ENCODE peak calls at places on chromosomes 16 and 17, in five cellular contexts. E, C, J, V and B are unnamed samples.

GRCh38 chr17:54948380-54948779 is 20.1 kb downstream of the COX11 start:
- DNase-seq in E (no peak), C (peak; percentile 44), J (no peak), V (no peak), B (no peak)

GRCh38 chr16:273547-274421 is 2.0 kb downstream of the RGS11 start:
- DNase-seq in E (no peak), C (no peak), J (no peak), V (peak; percentile 83), B (no peak)

GRCh38 chr16:3119701-3120408 is 7.5 kb downstream of the ZNF205 start:
- DNase-seq in E (no peak), C (no peak), J (no peak), V (no peak), B (no peak)

GRCh38 chr16:13660807-13661206 is 259.1 kb upstream of the ERCC4 start:
- DNase-seq in E (no peak), C (no peak), J (no peak), V (no peak), B (no peak)

GRCh38 chr17:39822051-39822450 is 42.1 kb downstream of the IKZF3 start:
- DNase-seq in E (no peak), C (no peak), J (no peak), V (no peak), B (no peak)

GRCh38 chr16:88005148-88005547 is 53.9 kb downstream of the BANP start:
- DNase-seq in E (peak; percentile 61), C (no peak), J (no peak), V (peak; percentile 21), B (peak; percentile 5)

GRCh38 chr16:1812732-1813163 is 13.9 kb downstream of the HAGH start:
- DNase-seq in E (peak; percentile 84), C (peak; percentile 70), J (no peak), V (peak; percentile 75), B (peak; percentile 41)

GRCh38 chr17:82875418-82875856 is 35.6 kb upstream of the ZNF750 start:
- DNase-seq in E (no peak), C (peak; percentile 64), J (no peak), V (no peak), B (no peak)

GRCh38 chr16:15607700-15608396 is 35.1 kb downstream of the MARF1 start:
- DNase-seq in E (no peak), C (peak; percentile 67), J (no peak), V (no peak), B (peak; percentile 14)

GRCh38 chr16:27906883-27907282 is 156.6 kb downstream of the GSG1L start:
- DNase-seq in E (peak; percentile 48), C (no peak), J (no peak), V (peak; percentile 67), B (no peak)

GRCh38 chr16:4682616-4683254 is 10.6 kb upstream of the NUDT16L1 start:
- DNase-seq in E (peak; percentile 78), C (peak; percentile 65), J (no peak), V (peak; percentile 64), B (peak; percentile 88)

GRCh38 chr17:8105957-8106398 is 12.3 kb downstream of the ALOXE3 start:
- DNase-seq in E (no peak), C (no peak), J (no peak), V (no peak), B (no peak)

GRCh38 chr16:15770512-15770911 is 86.3 kb downstream of the MYH11 start:
- DNase-seq in E (no peak), C (no peak), J (no peak), V (no peak), B (no peak)

GRCh38 chr16:49532243-49532870 is 158.8 kb downstream of the C16orf78 start:
- DNase-seq in E (no peak), C (no peak), J (no peak), V (no peak), B (no peak)

GRCh38 chr17:9677411-9677810 is 32.1 kb downstream of the USP43 start:
- DNase-seq in E (no peak), C (no peak), J (no peak), V (no peak), B (no peak)

GRCh38 chr17:27808629-27809028 is 8.3 kb upstream of the NOS2 start:
- DNase-seq in E (no peak), C (no peak), J (peak; percentile 24), V (no peak), B (no peak)

GRCh38 chr17:66405836-66406679 is 103.6 kb downstream of the PRKCA start:
- DNase-seq in E (peak; percentile 64), C (no peak), J (no peak), V (no peak), B (no peak)

GRCh38 chr17:71801301-71801700 is 319.5 kb upstream of the SOX9 start:
- DNase-seq in E (no peak), C (no peak), J (no peak), V (no peak), B (no peak)

GRCh38 chr16:63228259-63228658 is 1192.0 kb upstream of the CDH8 start:
- DNase-seq in E (no peak), C (no peak), J (no peak), V (no peak), B (no peak)

GRCh38 chr17:48270896-48271295 is 159.1 kb downstream of the SKAP1 start:
- DNase-seq in E (no peak), C (no peak), J (no peak), V (peak; percentile 23), B (no peak)

GRCh38 chr17:12229315-12229714 is 208.6 kb downstream of the MAP2K4 start:
- DNase-seq in E (no peak), C (no peak), J (no peak), V (no peak), B (no peak)

GRCh38 chr16:19649980-19650379 is 68.0 kb downstream of the KNOP1 start:
- DNase-seq in E (no peak), C (no peak), J (no peak), V (no peak), B (no peak)

GRCh38 chr17:74697477-74697876 is 15.2 kb downstream of the CD300LF start:
- DNase-seq in E (no peak), C (no peak), J (peak; percentile 25), V (no peak), B (no peak)

GRCh38 chr16:57023541-57024249 is 34.3 kb downstream of the NLRC5 start:
- DNase-seq in E (no peak), C (no peak), J (no peak), V (no peak), B (no peak)

GRCh38 chr17:11002417-11002816 is 164.5 kb upstream of the PIRT start:
- DNase-seq in E (no peak), C (no peak), J (no peak), V (no peak), B (no peak)

GRCh38 chr17:6054372-6054771 is 15.8 kb upstream of the WSCD1 start:
- DNase-seq in E (no peak), C (no peak), J (no peak), V (no peak), B (no peak)

GRCh38 chr17:58300336-58300735 is 19.6 kb upstream of the MPO start:
- DNase-seq in E (no peak), C (no peak), J (no peak), V (no peak), B (no peak)

GRCh38 chr17:37092041-37092440 is 143.3 kb downstream of the AATF start:
- DNase-seq in E (no peak), C (peak; percentile 17), J (no peak), V (no peak), B (no peak)

GRCh38 chr17:978110-979093 is 1.2 kb downstream of the NXN start:
- DNase-seq in E (peak; percentile 69), C (no peak), J (no peak), V (no peak), B (no peak)
- TF ChIP-seq GABPA in E (no peak), C (no peak), J (no peak), V (no peak), B (no peak)

DNA sequence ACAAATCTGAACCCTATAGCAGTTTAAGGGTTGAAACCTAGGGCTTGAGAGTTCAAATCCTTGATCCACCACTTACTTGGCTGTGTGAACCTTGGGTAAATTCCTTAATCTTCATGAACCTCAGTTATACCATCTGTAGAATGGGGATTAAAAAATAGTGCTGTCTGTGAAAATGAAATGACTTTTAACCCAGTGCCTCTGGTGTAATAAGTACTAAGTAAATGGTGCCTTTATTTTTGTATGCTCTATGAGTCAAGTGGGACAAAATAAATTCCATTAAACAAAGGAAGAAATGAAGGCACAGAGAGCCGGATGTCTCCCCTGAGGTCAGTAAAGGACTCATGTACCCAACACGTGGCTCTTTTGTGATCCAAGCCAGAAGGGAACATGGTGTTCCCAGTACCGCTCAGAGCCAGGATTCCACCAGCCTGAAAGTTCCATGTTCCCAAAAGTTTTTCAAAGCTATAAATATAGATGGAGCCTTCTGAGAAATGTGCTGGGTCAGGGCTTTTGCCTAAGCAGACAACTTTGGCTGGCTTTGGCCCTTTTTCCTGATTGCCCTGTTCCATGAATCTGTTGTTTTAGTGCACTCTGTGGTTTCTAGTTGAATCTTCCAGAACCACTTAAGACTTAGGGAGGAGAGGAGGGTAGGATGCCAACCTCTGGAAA is 128.7 kb upstream of the HS3ST2 start:
- DNase-seq in E (no peak), C (no peak), J (no peak), V (no peak), B (no peak)
- TF ChIP-seq REST in E (no peak), C (no peak), J (no peak), V (no peak), B (no peak)

DNA sequence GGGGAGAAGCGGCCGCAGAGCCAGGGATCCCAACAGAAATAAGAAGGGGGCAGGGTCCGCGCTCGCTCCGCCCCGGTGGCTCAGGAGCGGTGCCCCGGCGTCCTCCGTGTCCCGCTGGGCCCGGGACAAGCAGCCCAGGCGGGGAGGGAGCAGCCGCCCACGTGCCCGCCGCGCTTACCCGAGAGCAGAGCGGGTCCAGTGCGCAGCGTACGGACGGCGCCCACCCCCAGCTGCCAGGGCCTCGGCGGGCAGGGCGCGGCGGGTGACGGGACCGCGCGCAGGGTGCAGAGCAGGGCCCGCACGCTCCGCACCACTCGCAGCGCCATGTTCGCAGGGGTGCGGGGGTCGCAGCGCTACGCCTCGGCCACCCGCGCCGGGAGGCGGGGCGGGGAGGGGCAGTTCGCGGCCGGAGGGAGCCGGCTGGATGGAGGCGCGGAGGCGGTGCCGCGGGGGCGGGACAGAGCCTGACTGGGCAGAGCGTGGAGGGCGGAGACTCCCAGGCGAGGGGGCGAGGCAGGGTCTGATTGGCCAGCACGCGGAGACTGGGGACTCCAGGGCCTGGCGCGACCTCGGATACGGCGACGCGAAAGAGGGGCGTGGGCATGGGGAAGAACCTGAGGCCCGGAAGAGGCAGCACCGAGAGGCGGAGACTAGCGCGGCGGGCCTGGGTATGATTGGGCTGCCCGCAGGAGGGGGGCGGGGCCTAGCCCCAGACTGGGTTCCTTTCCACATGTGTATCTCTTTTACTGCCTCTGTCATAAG is at the start of gene GCSH:
- DNase-seq in E (peak; percentile 96), C (peak; percentile 98), J (peak; percentile 95), V (peak; percentile 99), B (peak; percentile 99)
- TF ChIP-seq POLR2AphosphoS5 in E (no peak), C (peak; percentile 65), J (no peak), V (peak; percentile 44), B (no peak)

GRCh38 chr16:74710401-74710800 is 9.7 kb upstream of the MLKL start:
- DNase-seq in E (no peak), C (no peak), J (no peak), V (no peak), B (no peak)

GRCh38 chr16:74711938-74712337 is 11.3 kb upstream of the MLKL start:
- DNase-seq in E (no peak), C (no peak), J (no peak), V (no peak), B (no peak)

GRCh38 chr16:74713876-74714275 is 13.2 kb upstream of the MLKL start:
- DNase-seq in E (peak; percentile 19), C (no peak), J (no peak), V (peak; percentile 4), B (no peak)

GRCh38 chr16:74713325-74713724 is 12.7 kb upstream of the MLKL start:
- DNase-seq in E (peak; percentile 12), C (no peak), J (no peak), V (peak; percentile 10), B (no peak)

GRCh38 chr16:74709477-74709877 is 8.8 kb upstream of the MLKL start:
- DNase-seq in E (peak; percentile 86), C (peak; percentile 78), J (no peak), V (peak; percentile 85), B (peak; percentile 91)
- TF ChIP-seq GABPA in E (no peak), C (no peak), J (no peak), V (no peak), B (no peak)